ENCODE peak calls at places on chromosomes 12 and 14, in seven cellular contexts. F is ELR, J is GM23338, D is GDM1, S is brain microvascular endothelial cell, Q is tibial artery, C is NCI-H1417 treated with DMSO at 0.1 percent for 48 hours. Z is an unnamed sample.

GRCh38 chr14:65222434-65222833 is 120.1 kb upstream of the MAX start:
- DNase-seq in F (peak; percentile 75), J (peak; percentile 84), D (peak; percentile 26), S (peak; percentile 59), Q (no peak), C (no peak), Z (peak; percentile 73)

GRCh38 chr12:124379938-124380754 is 85.3 kb downstream of the RFLNA start:
- DNase-seq in F (peak; percentile 94), J (no peak), D (peak; percentile 51), S (peak; percentile 85), Q (peak; percentile 81), C (no peak), Z (peak; percentile 83)

GRCh38 chr14:70888151-70888499 is 19.1 kb upstream of the PCNX1 start:
- DNase-seq in F (no peak), J (peak; percentile 40), D (no peak), S (no peak), Q (no peak), C (no peak), Z (no peak)

GRCh38 chr14:76497550-76498484 is 121.9 kb downstream of the ESRRB start:
- DNase-seq in F (no peak), J (peak; percentile 55), D (no peak), S (no peak), Q (no peak), C (no peak), Z (no peak)

GRCh38 chr12:14774074-14774943 is 29.0 kb downstream of the WBP11 start:
- DNase-seq in F (peak; percentile 97), J (peak; percentile 99), D (no peak), S (peak; percentile 96), Q (peak; percentile 98), C (no peak), Z (peak; percentile 92)

GRCh38 chr12:46391630-46392029 is 19.1 kb upstream of the SLC38A2 start:
- DNase-seq in F (no peak), J (no peak), D (no peak), S (peak; percentile 65), Q (peak; percentile 29), C (no peak), Z (no peak)

GRCh38 chr14:96206461-96206860 is 1.8 kb downstream of the BDKRB2 start:
- DNase-seq in F (no peak), J (no peak), D (no peak), S (no peak), Q (no peak), C (no peak), Z (no peak)

GRCh38 chr14:33035795-33036194 is 97.1 kb downstream of the NPAS3 start:
- DNase-seq in F (no peak), J (no peak), D (no peak), S (no peak), Q (no peak), C (no peak), Z (no peak)

GRCh38 chr12:33192226-33192625 is 247.4 kb downstream of the SYT10 start:
- DNase-seq in F (no peak), J (no peak), D (no peak), S (no peak), Q (no peak), C (no peak), Z (no peak)

GRCh38 chr14:105897725-105898113 is 371.3 kb downstream of the TMEM121 start:
- DNase-seq in F (no peak), J (no peak), D (no peak), S (no peak), Q (no peak), C (no peak), Z (no peak)

GRCh38 chr14:100372357-100373048 is 49.4 kb downstream of the SLC25A47 start:
- DNase-seq in F (no peak), J (no peak), D (no peak), S (no peak), Q (no peak), C (no peak), Z (no peak)

GRCh38 chr12:63400746-63401145 is 249.7 kb upstream of the AVPR1A start:
- DNase-seq in F (peak; percentile 6), J (no peak), D (no peak), S (peak; percentile 70), Q (no peak), C (no peak), Z (no peak)

GRCh38 chr12:112938751-112939150 is 477 bp downstream of the OAS3 start:
- DNase-seq in F (peak; percentile 34), J (no peak), D (no peak), S (no peak), Q (no peak), C (no peak), Z (no peak)

GRCh38 chr12:103852498-103852992 is 11.5 kb upstream of the NT5DC3 start:
- DNase-seq in F (no peak), J (peak; percentile 46), D (no peak), S (peak; percentile 49), Q (no peak), C (peak; percentile 96), Z (no peak)

GRCh38 chr14:104117341-104118005 is 20.9 kb upstream of the KIF26A start:
- DNase-seq in F (no peak), J (no peak), D (no peak), S (no peak), Q (no peak), C (no peak), Z (no peak)

GRCh38 chr14:105797546-105797945 is 271.2 kb downstream of the TMEM121 start:
- DNase-seq in F (no peak), J (no peak), D (no peak), S (no peak), Q (no peak), C (no peak), Z (no peak)

GRCh38 chr12:116929885-116930284 is 19.1 kb downstream of the FBXW8 start:
- DNase-seq in F (no peak), J (no peak), D (no peak), S (no peak), Q (no peak), C (no peak), Z (no peak)

GRCh38 chr14:99937475-99938244 is 127.6 kb upstream of the EVL start:
- DNase-seq in F (no peak), J (no peak), D (no peak), S (no peak), Q (no peak), C (no peak), Z (no peak)

GRCh38 chr14:98956616-98957015 is 315.4 kb downstream of the BCL11B start:
- DNase-seq in F (no peak), J (no peak), D (no peak), S (no peak), Q (no peak), C (no peak), Z (no peak)

GRCh38 chr14:49505026-49505766 is 81.0 kb downstream of the RPS29 start:
- DNase-seq in F (peak; percentile 30), J (peak; percentile 49), D (no peak), S (no peak), Q (no peak), C (no peak), Z (no peak)

GRCh38 chr14:78259831-78260230 is 89.7 kb downstream of the NRXN3 start:
- DNase-seq in F (peak; percentile 3), J (no peak), D (no peak), S (no peak), Q (no peak), C (no peak), Z (no peak)

GRCh38 chr14:23568021-23568599 is 519 bp upstream of the AP1G2 start:
- DNase-seq in F (no peak), J (no peak), D (no peak), S (no peak), Q (no peak), C (no peak), Z (no peak)

GRCh38 chr14:36981832-36982528 is 190.4 kb downstream of the SLC25A21 start:
- DNase-seq in F (peak; percentile 75), J (no peak), D (no peak), S (no peak), Q (no peak), C (no peak), Z (peak; percentile 91)

GRCh38 chr14:102454711-102455110 is 54.9 kb downstream of the ANKRD9 start:
- DNase-seq in F (no peak), J (no peak), D (no peak), S (no peak), Q (no peak), C (no peak), Z (no peak)

GRCh38 chr12:65010437-65010836 is 110.7 kb downstream of the WIF1 start:
- DNase-seq in F (no peak), J (no peak), D (no peak), S (no peak), Q (no peak), C (no peak), Z (no peak)

GRCh38 chr12:64419696-64420095 is 15.5 kb downstream of the XPOT start:
- DNase-seq in F (no peak), J (no peak), D (no peak), S (no peak), Q (no peak), C (no peak), Z (no peak)

GRCh38 chr14:31969371-31969770 is 107.7 kb upstream of the ARHGAP5 start:
- DNase-seq in F (no peak), J (no peak), D (no peak), S (no peak), Q (no peak), C (no peak), Z (no peak)

GRCh38 chr14:56422703-56423213 is 156.8 kb upstream of the TMEM260 start:
- DNase-seq in F (peak; percentile 48), J (peak; percentile 78), D (no peak), S (peak; percentile 73), Q (peak; percentile 66), C (peak; percentile 69), Z (peak; percentile 63)

Z was measured in HCEC 1CT.